ENCODE peak calls at places on chromosomes 3 and 15, in six cellular contexts. P, V, N, D, Q and X are unnamed samples.

GRCh38 chr3:16550676-16551341 is 37.3 kb upstream of the RFTN1 start:
- DNase-seq in V (peak; percentile 61), N (peak; percentile 79), Q (peak; percentile 83), D (peak; percentile 47), P (peak; percentile 49), X (peak; percentile 81)

GRCh38 chr15:87089551-87089950 is 1009.9 kb downstream of the AGBL1 start:
- DNase-seq in P (no peak), D (no peak), Q (no peak), V (no peak), N (no peak), X (no peak)

GRCh38 chr3:64687781-64688515 is at the start of gene ADAMTS9:
- DNase-seq in V (peak; percentile 80), P (peak; percentile 53), D (peak; percentile 76), Q (peak; percentile 49), N (no peak), X (peak; percentile 66)

GRCh38 chr3:119831941-119832371 is 50.1 kb downstream of the NR1I2 start:
- DNase-seq in D (no peak), V (no peak), P (no peak), N (no peak), Q (no peak), X (no peak)

GRCh38 chr3:128274837-128275236 is 121.6 kb downstream of the EEFSEC start:
- DNase-seq in V (no peak), D (no peak), N (no peak), P (no peak), Q (no peak), X (no peak)

GRCh38 chr3:18086078-18086477 is 339.1 kb downstream of the SATB1 start:
- DNase-seq in Q (no peak), V (no peak), D (no peak), N (no peak), P (no peak), X (no peak)

GRCh38 chr3:160403028-160403545 is 3.6 kb downstream of the SMC4 start:
- DNase-seq in V (no peak), N (no peak), P (no peak), D (no peak), Q (no peak), X (no peak)

GRCh38 chr15:80456517-80457497 is 52.6 kb downstream of the ARNT2 start:
- DNase-seq in D (no peak), Q (no peak), P (no peak), V (no peak), N (no peak), X (no peak)

GRCh38 chr15:82122754-82123400 is 77.1 kb upstream of the MEX3B start:
- DNase-seq in D (peak; percentile 78), P (no peak), N (peak; percentile 58), Q (peak; percentile 41), V (peak; percentile 65), X (peak; percentile 57)

GRCh38 chr15:66565731-66566130 is at the start of gene LCTL:
- DNase-seq in D (no peak), N (no peak), V (no peak), Q (no peak), P (no peak), X (no peak)

GRCh38 chr3:3038201-3038991 is 71.8 kb downstream of the IL5RA start:
- DNase-seq in V (no peak), N (no peak), D (no peak), Q (no peak), P (no peak), X (no peak)

GRCh38 chr3:13947912-13948311 is 68.0 kb upstream of the WNT7A start:
- DNase-seq in P (no peak), D (no peak), V (no peak), N (no peak), Q (no peak), X (peak; percentile 47)

GRCh38 chr15:44738340-44738984 is 2.1 kb downstream of the TRIM69 start:
- DNase-seq in Q (no peak), V (no peak), P (no peak), D (no peak), N (peak; percentile 62), X (no peak)

GRCh38 chr15:95016511-95017219 is 785.3 kb downstream of the MCTP2 start:
- DNase-seq in V (no peak), N (no peak), D (no peak), P (no peak), Q (no peak), X (no peak)

GRCh38 chr3:141076026-141076797 is 25.1 kb downstream of the SPSB4 start:
- DNase-seq in V (no peak), D (no peak), P (no peak), Q (no peak), N (no peak), X (no peak)

GRCh38 chr3:52181543-52181942 is 16.4 kb upstream of the ALAS1 start:
- DNase-seq in P (no peak), N (no peak), Q (no peak), D (no peak), V (no peak), X (peak; percentile 49)

GRCh38 chr15:90828111-90828510 is 40.3 kb upstream of the FURIN start:
- DNase-seq in Q (no peak), P (no peak), V (no peak), N (no peak), D (no peak), X (no peak)

GRCh38 chr15:76162050-76162425 is 102.3 kb downstream of the TMEM266 start:
- DNase-seq in V (no peak), N (no peak), Q (no peak), D (peak; percentile 20), P (no peak), X (no peak)

GRCh38 chr3:187807086-187807862 is 62.0 kb upstream of the BCL6 start:
- DNase-seq in P (no peak), N (no peak), V (no peak), Q (no peak), D (no peak), X (no peak)

GRCh38 chr3:64484289-64484992 is 203.4 kb downstream of the ADAMTS9 start:
- DNase-seq in N (peak; percentile 54), P (peak; percentile 72), D (peak; percentile 75), V (peak; percentile 84), Q (peak; percentile 59), X (peak; percentile 87)

GRCh38 chr15:29056839-29057450 is 171.2 kb downstream of the APBA2 start:
- DNase-seq in Q (no peak), N (no peak), P (no peak), V (no peak), D (no peak), X (no peak)

GRCh38 chr15:63597821-63598220 is 634 bp downstream of the FBXL22 start:
- DNase-seq in Q (no peak), V (no peak), N (no peak), P (no peak), D (peak; percentile 61), X (peak; percentile 51)

GRCh38 chr3:82224661-82225060 is 463.2 kb upstream of the GBE1 start:
- DNase-seq in P (no peak), V (no peak), N (no peak), Q (no peak), D (no peak), X (no peak)

GRCh38 chr15:38695249-38696119 is 130.9 kb upstream of the RASGRP1 start:
- DNase-seq in D (no peak), Q (no peak), N (no peak), P (no peak), V (no peak), X (no peak)

GRCh38 chr3:133821767-133822638 is 16.4 kb downstream of the SRPRB start:
- DNase-seq in P (no peak), D (no peak), N (peak; percentile 55), V (peak; percentile 44), Q (no peak), X (peak; percentile 42)
- TF ChIP-seq CTCF in P (no peak), D (no peak), N (peak; percentile 29), V (no peak), Q (no peak), X (no peak)

DNA sequence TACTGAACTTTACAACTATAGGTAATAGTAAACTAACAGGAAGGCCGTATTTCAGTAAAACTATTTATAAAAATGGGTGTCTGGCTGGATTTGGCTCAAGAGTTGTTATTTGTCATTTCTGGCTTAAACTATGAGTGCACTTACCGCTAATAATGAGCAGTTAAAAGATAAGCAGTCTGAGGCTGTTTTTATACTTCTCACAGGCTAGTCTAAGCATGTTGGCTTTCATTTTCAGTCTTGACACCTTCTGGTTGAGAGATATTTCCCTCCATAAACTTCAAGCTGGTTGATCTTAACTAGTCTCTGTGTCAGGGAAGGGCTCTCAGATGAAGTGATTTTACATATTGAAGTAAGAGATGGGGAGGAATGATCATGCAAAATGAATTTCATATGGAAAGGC is 96.1 kb downstream of the RSRC1 start:
- DNase-seq in N (no peak), P (no peak), Q (no peak), D (no peak), V (no peak), X (no peak)
- H3K4me3 ChIP-seq in N (no peak overlapping the region), P (no peak overlapping the region), Q (no peak overlapping the region), D (no peak overlapping the region), V (no peak overlapping the region), X (no peak overlapping the region)

GRCh38 chr3:57555738-57556458 is at the start of gene PDE12:
- DNase-seq in V (peak; percentile 80), N (peak; percentile 90), D (peak; percentile 83), P (peak; percentile 86), Q (peak; percentile 79), X (peak; percentile 94)

GRCh38 chr3:57559526-57559925 is 3.5 kb downstream of the PDE12 start:
- DNase-seq in D (no peak), N (no peak), P (no peak), V (no peak), Q (no peak), X (no peak)

GRCh38 chr3:57555316-57555715 is 758 bp upstream of the PDE12 start:
- DNase-seq in N (no peak), Q (no peak), P (no peak), V (no peak), D (no peak), X (peak; percentile 43)

GRCh38 chr3:57556459-57557087 is 499 bp downstream of the PDE12 start:
- DNase-seq in N (no peak), Q (no peak), P (no peak), V (no peak), D (no peak), X (peak; percentile 40)

GRCh38 chr3:57557088-57557537 is 1.0 kb downstream of the PDE12 start:
- DNase-seq in Q (no peak), V (no peak), N (no peak), P (no peak), D (no peak), X (peak; percentile 33)
- TF ChIP-seq POLR2A in Q (no peak), V (no peak), N (no peak), P (no peak), D (no peak), X (no peak)

GRCh38 chr3:105385868-105386508 is 19.3 kb downstream of the ALCAM start:
- DNase-seq in Q (no peak), V (no peak), D (no peak), P (no peak), N (no peak), X (no peak)

GRCh38 chr3:105387122-105387751 is 20.5 kb downstream of the ALCAM start:
- DNase-seq in P (no peak), V (no peak), Q (no peak), N (no peak), D (no peak), X (no peak)

GRCh38 chr3:105388199-105388598 is 21.5 kb downstream of the ALCAM start:
- DNase-seq in P (no peak), Q (no peak), N (no peak), V (no peak), D (no peak), X (no peak)

DNA sequence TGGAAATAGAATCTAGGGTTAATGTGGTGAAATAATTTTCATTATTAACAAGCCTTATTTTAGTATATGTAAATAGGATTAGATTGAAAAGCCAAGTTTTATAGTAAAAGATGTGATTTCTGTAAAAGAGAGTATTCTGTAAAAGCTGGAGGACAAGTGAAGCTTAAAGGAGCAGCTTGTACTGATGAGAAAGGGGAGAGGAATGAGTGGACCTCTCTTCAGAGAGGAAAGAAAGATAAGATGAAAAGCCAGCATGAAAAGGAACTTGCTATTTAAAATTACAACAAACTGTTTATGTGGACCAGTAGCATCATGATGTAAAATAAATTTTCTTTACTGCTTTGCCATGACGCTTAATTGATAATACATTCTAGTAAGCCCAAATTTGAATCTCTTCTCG is 18.5 kb downstream of the ALCAM start:
- DNase-seq in D (no peak), P (no peak), V (no peak), N (no peak), Q (no peak), X (no peak)
- TF ChIP-seq CTCF in D (no peak), P (no peak), V (no peak), N (no peak), Q (no peak), X (no peak)